ENCODE peak calls at places on chromosomes 6 and 20, in four cellular contexts. G, C, R and Q are unnamed samples.

GRCh38 chr6:34871853-34872252 is 16.0 kb downstream of the TAF11 start:
- DNase-seq in G (no peak), C (no peak), R (no peak), Q (no peak)

GRCh38 chr6:100833972-100834574 is 47.1 kb downstream of the ASCC3 start:
- DNase-seq in G (no peak), C (no peak), R (no peak), Q (no peak)

GRCh38 chr6:2488578-2488977 is 243.2 kb upstream of the GMDS start:
- DNase-seq in G (no peak), C (no peak), R (no peak), Q (no peak)

GRCh38 chr6:68238097-68238597 is 396.9 kb upstream of the ADGRB3 start:
- DNase-seq in G (no peak), C (no peak), R (no peak), Q (no peak)

GRCh38 chr6:125066964-125067363 is 86.6 kb upstream of the TPD52L1 start:
- DNase-seq in G (no peak), C (no peak), R (no peak), Q (peak; percentile 30)

GRCh38 chr6:35370124-35370741 is 27.9 kb downstream of the PPARD start:
- DNase-seq in G (peak; percentile 35), C (no peak), R (no peak), Q (peak; percentile 95)

GRCh38 chr20:14446446-14446845 is 109.0 kb upstream of the FLRT3 start:
- DNase-seq in G (no peak), C (no peak), R (no peak), Q (peak; percentile 23)

GRCh38 chr20:3842332-3842930 is 4.2 kb upstream of the MAVS start:
- DNase-seq in G (no peak), C (no peak), R (no peak), Q (no peak)

GRCh38 chr6:121748850-121749249 is 313.4 kb downstream of the GJA1 start:
- DNase-seq in G (no peak), C (no peak), R (no peak), Q (no peak)

GRCh38 chr20:57432874-57433491 is 41.8 kb downstream of the RBM38 start:
- DNase-seq in G (no peak), C (peak; percentile 75), R (peak; percentile 76), Q (no peak)

GRCh38 chr6:15327271-15327670 is 81.4 kb downstream of the JARID2 start:
- DNase-seq in G (peak; percentile 17), C (peak; percentile 70), R (no peak), Q (no peak)

GRCh38 chr6:63816401-63816975 is 180.9 kb downstream of the PHF3 start:
- DNase-seq in G (no peak), C (no peak), R (no peak), Q (no peak)

GRCh38 chr6:25488156-25488555 is 163.9 kb upstream of the SCGN start:
- DNase-seq in G (no peak), C (no peak), R (no peak), Q (no peak)
- TF ChIP-seq ELK1 in G (no peak), C (no peak), R (no peak), Q (no peak)

DNA sequence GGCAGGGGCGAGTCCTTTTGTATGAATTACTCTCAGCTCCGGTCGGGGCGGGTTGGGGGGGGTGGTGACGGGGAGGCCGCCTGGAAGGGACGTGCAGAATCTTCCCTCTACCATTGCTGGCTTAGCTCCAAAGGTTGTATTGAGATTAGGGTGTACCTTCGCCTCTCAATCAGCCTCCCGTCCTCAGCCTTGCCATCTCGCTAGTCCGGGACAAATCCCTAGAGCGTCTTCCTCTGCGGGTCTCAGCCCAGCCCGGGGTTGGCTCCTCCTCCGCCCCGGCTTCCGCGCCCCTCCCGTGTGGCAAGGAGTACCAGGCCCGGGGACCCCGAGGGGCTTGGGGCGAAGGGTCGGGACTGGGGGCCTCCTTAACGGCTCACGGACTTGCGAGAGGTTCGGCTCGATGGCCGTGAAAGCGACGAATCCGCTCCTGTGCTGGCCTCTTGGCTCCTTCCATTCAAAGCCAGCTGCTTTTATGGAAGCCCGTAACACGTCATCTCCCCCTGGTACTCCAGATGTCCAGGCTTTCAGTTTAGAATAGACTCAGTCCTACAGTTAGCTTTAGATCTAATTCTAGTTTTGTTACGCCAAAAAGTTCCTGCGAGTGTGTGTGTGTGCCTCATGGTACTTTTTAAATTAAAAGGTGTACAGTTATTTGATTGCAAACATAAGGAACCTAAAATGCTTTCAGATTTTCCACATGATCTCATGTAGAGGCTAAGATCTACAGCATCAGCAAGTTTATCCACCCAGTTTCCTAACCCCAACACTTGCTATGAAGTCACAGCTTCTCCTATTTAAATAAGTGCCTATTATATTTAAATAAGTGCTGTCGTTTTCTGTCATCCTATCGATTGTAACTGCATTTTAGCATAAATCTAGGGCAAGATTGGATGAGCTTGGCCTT is 771 bp upstream of the EEF1A1 start:
- DNase-seq in G (peak; percentile 47), C (peak; percentile 62), R (no peak), Q (peak; percentile 91)
- TF ChIP-seq POLR2A in G (peak; percentile 36), C (no peak), R (no peak), Q (peak; percentile 56)

DNA sequence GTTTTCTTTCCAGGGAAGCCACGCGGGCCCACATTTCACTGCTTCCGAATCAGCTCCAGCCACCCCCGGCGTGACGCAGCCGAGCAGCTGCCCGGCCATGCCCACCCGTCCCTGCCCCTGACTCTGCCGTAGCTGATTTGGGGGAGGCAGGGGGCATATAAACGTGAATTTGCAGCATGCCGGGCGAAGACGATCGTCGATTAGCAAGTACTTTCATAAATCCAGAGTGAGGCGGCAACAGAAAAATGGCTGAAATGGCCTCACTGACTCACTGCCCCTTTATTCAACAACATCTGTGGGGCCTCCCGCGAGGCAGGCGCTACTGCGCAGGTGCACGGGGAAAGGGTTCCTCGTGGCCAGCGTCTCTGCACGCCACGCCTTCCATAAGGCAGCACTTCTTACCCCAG is 118.0 kb downstream of the DLL1 start:
- DNase-seq in G (no peak), C (no peak), R (no peak), Q (no peak)
- TF ChIP-seq ELK1 in G (no peak), C (no peak), R (no peak), Q (no peak)

DNA sequence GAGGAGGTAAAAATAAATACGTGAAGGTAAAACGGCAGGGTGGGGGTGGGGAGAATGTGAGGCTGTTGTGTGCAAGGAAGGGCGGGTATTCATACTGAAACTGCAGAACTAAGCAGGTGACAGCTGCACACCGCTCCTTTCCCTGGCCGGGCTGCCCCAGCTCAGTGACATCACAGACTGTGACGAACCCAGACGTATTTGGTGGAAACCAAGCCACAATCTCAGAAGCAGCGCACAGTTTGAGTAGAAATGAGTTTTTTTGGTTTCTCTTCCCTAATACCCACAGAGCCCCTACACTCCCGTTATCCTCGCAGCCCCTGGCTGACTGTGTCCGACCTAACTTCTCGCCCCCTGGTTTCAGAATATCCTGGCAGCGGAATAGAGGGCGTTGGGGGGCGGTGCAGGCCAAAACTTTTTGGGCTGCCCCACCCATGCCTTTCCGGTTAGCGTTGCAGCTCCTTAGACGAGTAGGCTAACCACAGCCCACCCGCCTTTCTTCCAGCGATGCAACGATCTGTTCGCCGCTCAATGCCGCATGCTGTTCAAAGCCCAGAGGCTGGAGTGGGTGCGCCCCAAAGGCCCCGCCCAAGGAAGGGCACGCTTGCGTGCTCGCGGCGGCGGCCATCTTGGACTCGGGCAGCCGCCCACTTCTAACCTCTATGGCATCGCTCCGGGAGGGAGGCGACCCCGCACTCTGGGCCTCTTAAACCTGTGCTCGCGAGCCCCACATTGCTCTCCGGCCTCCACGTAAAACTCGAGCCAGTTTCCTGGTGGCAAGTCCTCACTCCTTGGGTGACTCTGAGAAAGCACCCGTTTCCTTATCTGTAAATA is 9.1 kb downstream of the BAK1 start:
- DNase-seq in G (peak; percentile 74), C (peak; percentile 93), R (peak; percentile 96), Q (peak; percentile 57)
- TF ChIP-seq POLR2A in G (peak; percentile 66), C (peak; percentile 77), R (peak; percentile 93), Q (no peak)

GRCh38 chr6:22036267-22036666 is 260.6 kb downstream of the PRL start:
- DNase-seq in G (peak; percentile 63), C (no peak), R (peak; percentile 64), Q (peak; percentile 35)
- TF ChIP-seq ELK1 in G (no peak), C (no peak), R (no peak), Q (no peak)